ENCODE peak calls at places on chromosomes 5 and 9, in four cellular contexts. R, Y, E and G are unnamed samples.

GRCh38 chr5:20678814-20679298 is 690.9 kb upstream of the CDH18 start:
- DNase-seq in Y (no peak), R (no peak), E (peak), G (no peak)

GRCh38 chr5:3509290-3509689 is 86.3 kb upstream of the IRX1 start:
- DNase-seq in E (no peak), R (no peak), Y (no peak), G (no peak)

GRCh38 chr5:12272389-12272788 is 368.1 kb upstream of the CTNND2 start:
- DNase-seq in E (no peak), R (no peak), Y (no peak), G (no peak)

GRCh38 chr5:84715686-84716085 is 331.0 kb upstream of the EDIL3 start:
- DNase-seq in E (no peak), Y (no peak), R (no peak), G (no peak)

GRCh38 chr5:124584991-124585715 is 161.3 kb downstream of the ZNF608 start:
- DNase-seq in R (no peak), Y (no peak), E (no peak), G (no peak)

GRCh38 chr9:129415954-129416651 is 204.8 kb downstream of the C9orf50 start:
- DNase-seq in Y (no peak), R (no peak), E (no peak), G (no peak)

GRCh38 chr5:139984816-139985215 is 58.3 kb downstream of the NRG2 start:
- DNase-seq in Y (no peak), E (no peak), R (no peak), G (no peak)

GRCh38 chr5:162858770-162859169 is 578.6 kb upstream of the CCNG1 start:
- DNase-seq in E (no peak), R (no peak), Y (no peak), G (no peak)

GRCh38 chr9:130018260-130018659 is 24.7 kb downstream of the FNBP1 start:
- DNase-seq in Y (no peak), R (no peak), E (no peak), G (no peak)

GRCh38 chr5:14400085-14400484 is 181.5 kb upstream of the OTULINL start:
- DNase-seq in R (no peak), Y (no peak), E (no peak), G (no peak)

GRCh38 chr5:61313960-61314681 is 17.9 kb upstream of the ZSWIM6 start:
- DNase-seq in R (no peak), E (no peak), Y (no peak), G (no peak)

GRCh38 chr5:26700759-26701384 is 337.5 kb downstream of the CDH9 start:
- DNase-seq in R (no peak), Y (peak), E (peak), G (no peak)

GRCh38 chr5:132226516-132227234 is 978 bp downstream of the P4HA2 start:
- DNase-seq in E (no peak), R (no peak), Y (peak), G (peak)

GRCh38 chr9:73073337-73074175 is 78.1 kb upstream of the ANXA1 start:
- DNase-seq in Y (no peak), R (no peak), E (no peak), G (no peak)

GRCh38 chr9:92299116-92299515 is 5.6 kb upstream of the IARS1 start:
- DNase-seq in E (no peak), R (no peak), Y (no peak), G (no peak)

GRCh38 chr9:93501406-93501805 is 48.0 kb upstream of the FAM120AOS start:
- DNase-seq in Y (no peak), R (no peak), E (no peak), G (no peak)

GRCh38 chr5:195401-196160 is 4.3 kb downstream of the LRRC14B start:
- DNase-seq in R (no peak), Y (no peak), E (no peak), G (peak)

GRCh38 chr5:153746440-153746839 is 256.0 kb downstream of the GRIA1 start:
- DNase-seq in Y (no peak), E (no peak), R (no peak), G (no peak)

GRCh38 chr9:93116049-93116961 is 17.7 kb downstream of the NINJ1 start:
- DNase-seq in R (peak), E (no peak), Y (peak), G (peak)

GRCh38 chr9:115058684-115059315 is 59.2 kb downstream of the TNC start:
- DNase-seq in E (no peak), R (no peak), Y (no peak), G (no peak)

GRCh38 chr9:113631093-113631765 is 167.7 kb downstream of the RGS3 start:
- DNase-seq in E (no peak), Y (no peak), R (no peak), G (peak)

GRCh38 chr5:33415811-33416354 is 24.9 kb upstream of the TARS1 start:
- DNase-seq in R (no peak), E (no peak), Y (no peak), G (no peak)

GRCh38 chr9:116417464-116417863 is 263.9 kb downstream of the PAPPA start:
- DNase-seq in E (no peak), Y (no peak), R (no peak), G (no peak)

GRCh38 chr5:15214010-15214409 is 286.0 kb upstream of the FBXL7 start:
- DNase-seq in R (no peak), E (no peak), Y (no peak), G (no peak)

GRCh38 chr9:86749530-86750275 is 197.6 kb downstream of the GAS1 start:
- DNase-seq in E (no peak), Y (no peak), R (no peak), G (peak)

GRCh38 chr5:168110384-168110783 is 181.1 kb upstream of the WWC1 start:
- DNase-seq in Y (no peak), E (no peak), R (no peak), G (no peak)

GRCh38 chr9:95031711-95032461 is 285.6 kb downstream of the FANCC start:
- DNase-seq in R (no peak), Y (peak), E (no peak), G (no peak)

GRCh38 chr9:27194401-27195091 is 85.5 kb downstream of the TEK start:
- DNase-seq in R (no peak), Y (no peak), E (peak), G (no peak)

GRCh38 chr5:136311999-136312398 is 53.3 kb downstream of the TRPC7 start:
- DNase-seq in Y (no peak), E (no peak), R (no peak), G (no peak)

GRCh38 chr9:20506631-20507030 is 115.7 kb downstream of the MLLT3 start:
- DNase-seq in E (no peak), R (no peak), Y (no peak), G (no peak)

GRCh38 chr5:132204736-132205135 is 22.9 kb downstream of the P4HA2 start:
- DNase-seq in R (no peak), E (no peak), Y (peak), G (no peak)

GRCh38 chr5:178141550-178141949 is 10.7 kb downstream of the RMND5B start:
- DNase-seq in Y (no peak), R (no peak), E (no peak), G (no peak)

GRCh38 chr5:66829826-66830225 is 233.6 kb downstream of the MAST4 start:
- DNase-seq in E (no peak), R (no peak), Y (no peak), G (no peak)

GRCh38 chr5:111953351-111954127 is 196.5 kb upstream of the NREP start:
- DNase-seq in R (no peak), E (no peak), Y (no peak), G (no peak)

GRCh38 chr5:78912085-78912771 is 72.9 kb downstream of the ARSB start:
- DNase-seq in R (no peak), Y (peak), E (no peak), G (no peak)

GRCh38 chr9:127899200-127899943 is at the start of gene ST6GALNAC6:
- DNase-seq in E (peak), Y (peak), R (peak), G (peak)
- TF ChIP-seq POLR2A in E (peak), Y (peak), R (peak), G (no peak)

DNA sequence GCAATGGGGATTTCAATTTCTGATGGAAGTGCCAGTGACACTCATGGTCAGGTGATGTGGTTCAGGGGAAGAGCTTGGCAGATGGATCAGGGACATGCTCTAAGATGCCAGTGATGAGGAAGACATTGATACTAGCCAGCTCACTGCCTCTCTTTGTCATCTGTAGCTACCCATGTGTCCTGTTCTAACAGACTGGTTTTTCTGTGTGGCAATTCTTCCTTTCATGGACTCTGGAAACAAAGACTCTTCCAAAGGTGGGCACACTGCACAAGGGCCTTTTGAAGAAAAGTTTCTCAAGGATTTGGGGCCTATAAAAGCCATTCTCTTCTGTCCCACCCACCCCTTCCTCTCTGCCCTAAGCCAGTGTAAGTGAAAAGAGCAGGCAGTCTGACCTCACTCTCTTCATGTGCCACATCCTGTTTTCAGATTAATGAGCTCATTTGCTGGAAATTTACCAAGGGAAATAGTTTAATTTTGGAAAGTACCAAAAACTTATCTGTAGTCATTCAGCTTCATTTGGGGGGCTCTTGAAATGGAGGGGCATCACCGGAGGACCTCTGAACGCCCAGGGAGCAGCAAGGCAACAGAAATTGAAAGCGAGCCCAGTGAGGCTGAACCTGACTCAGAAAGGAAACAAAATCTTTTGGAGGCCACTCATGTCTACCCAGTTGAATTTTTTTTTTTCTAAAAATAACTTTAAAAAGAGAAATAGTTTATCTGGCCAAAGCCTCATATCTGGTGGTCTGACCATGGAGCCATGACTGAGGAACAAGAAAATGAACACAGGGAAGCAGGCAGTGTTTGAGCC is 4.9 kb upstream of the TRAF1 start:
- DNase-seq in R (no peak), Y (no peak), E (no peak), G (no peak)
- TF ChIP-seq POLR2A in R (no peak), Y (peak), E (no peak), G (no peak)

DNA sequence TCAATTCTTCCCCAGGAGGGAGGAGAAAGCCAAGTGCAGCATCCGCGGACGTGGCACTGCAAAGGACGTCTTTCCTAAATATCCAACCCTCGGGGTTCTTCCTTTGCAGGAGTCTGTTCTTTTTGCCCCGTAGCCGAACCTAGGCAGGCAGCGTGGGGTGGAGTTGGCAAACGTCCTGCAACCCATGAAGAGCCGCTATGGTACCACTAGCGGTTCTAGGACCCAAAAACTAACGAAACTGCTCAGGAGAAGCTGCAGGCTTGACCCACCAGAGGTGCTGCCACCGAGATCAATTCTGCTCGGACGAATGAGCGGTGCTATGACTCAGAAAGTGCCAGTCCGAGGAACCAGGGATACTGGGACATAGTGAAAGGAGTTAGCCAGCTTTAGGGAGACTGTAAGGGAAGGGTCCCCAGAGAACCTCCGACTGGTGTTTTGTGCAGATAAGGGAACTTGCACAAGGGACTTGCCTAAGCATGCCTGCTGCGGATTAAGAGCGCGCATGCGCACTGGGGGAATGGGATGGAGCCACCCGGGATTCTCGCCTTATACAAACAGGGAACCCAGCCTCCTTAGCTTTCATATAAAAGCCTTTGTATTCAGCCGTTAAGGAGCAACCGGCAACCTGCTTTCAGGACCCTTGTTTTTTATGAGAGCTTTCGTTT is 32.7 kb downstream of the ANXA2R start:
- DNase-seq in Y (peak), E (peak), R (peak), G (peak)
- TF ChIP-seq POLR2A in Y (no peak), E (peak), R (no peak), G (no peak)

GRCh38 chr9:15831384-15831783 is 278.5 kb downstream of the CCDC171 start:
- DNase-seq in E (no peak), R (no peak), Y (no peak), G (no peak)
- TF ChIP-seq POLR2A in E (no peak), R (no peak), Y (no peak), G (no peak)

DNA sequence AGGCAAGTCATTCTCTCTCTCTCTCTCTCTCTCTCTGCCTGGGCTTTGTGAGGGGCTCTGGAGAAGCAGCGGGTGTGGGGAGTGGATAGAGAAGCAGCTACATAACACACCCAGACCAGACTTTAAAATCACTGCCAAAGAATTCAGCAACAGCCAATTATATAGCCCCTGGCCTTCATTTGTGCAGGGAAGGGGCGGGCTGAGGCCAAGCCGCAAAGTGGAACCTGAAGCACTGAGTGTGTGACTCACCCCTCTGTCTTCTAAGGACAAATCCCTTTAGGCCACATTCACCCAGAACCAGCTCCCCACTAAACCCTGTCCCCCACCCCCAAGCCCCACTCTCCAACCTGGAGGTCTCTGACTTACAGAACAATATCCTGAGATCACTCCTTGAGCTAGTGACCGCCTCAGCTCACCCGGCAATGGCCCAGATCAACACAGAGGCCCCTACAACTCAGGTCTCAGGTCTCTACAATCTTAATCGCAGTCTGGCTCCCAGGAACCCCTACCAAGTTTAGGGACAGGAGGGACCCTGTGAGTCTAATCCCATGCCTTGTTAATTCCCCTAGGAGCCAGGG is 6.0 kb downstream of the B4GALT1 start:
- DNase-seq in Y (peak), E (peak), R (peak), G (peak)
- TF ChIP-seq POLR2A in Y (peak), E (no peak), R (no peak), G (no peak)

GRCh38 chr9:109383947-109384346 is 63.1 kb upstream of the EPB41L4B start:
- DNase-seq in R (no peak), Y (no peak), E (no peak), G (no peak)
- TF ChIP-seq POLR2A in R (no peak), Y (no peak), E (no peak), G (no peak)

GRCh38 chr9:97981828-97982164 is 1.3 kb upstream of the ANP32B start:
- DNase-seq in Y (no peak), E (no peak), R (no peak), G (no peak)

GRCh38 chr9:97982191-97982718 is 886 bp upstream of the ANP32B start:
- DNase-seq in R (no peak), E (no peak), Y (no peak), G (no peak)

GRCh38 chr9:97984188-97985057 is 1.3 kb downstream of the ANP32B start:
- DNase-seq in R (peak), Y (peak), E (peak), G (peak)

GRCh38 chr9:97983524-97984187 is 515 bp downstream of the ANP32B start:
- DNase-seq in Y (peak), E (peak), R (peak), G (peak)

DNA sequence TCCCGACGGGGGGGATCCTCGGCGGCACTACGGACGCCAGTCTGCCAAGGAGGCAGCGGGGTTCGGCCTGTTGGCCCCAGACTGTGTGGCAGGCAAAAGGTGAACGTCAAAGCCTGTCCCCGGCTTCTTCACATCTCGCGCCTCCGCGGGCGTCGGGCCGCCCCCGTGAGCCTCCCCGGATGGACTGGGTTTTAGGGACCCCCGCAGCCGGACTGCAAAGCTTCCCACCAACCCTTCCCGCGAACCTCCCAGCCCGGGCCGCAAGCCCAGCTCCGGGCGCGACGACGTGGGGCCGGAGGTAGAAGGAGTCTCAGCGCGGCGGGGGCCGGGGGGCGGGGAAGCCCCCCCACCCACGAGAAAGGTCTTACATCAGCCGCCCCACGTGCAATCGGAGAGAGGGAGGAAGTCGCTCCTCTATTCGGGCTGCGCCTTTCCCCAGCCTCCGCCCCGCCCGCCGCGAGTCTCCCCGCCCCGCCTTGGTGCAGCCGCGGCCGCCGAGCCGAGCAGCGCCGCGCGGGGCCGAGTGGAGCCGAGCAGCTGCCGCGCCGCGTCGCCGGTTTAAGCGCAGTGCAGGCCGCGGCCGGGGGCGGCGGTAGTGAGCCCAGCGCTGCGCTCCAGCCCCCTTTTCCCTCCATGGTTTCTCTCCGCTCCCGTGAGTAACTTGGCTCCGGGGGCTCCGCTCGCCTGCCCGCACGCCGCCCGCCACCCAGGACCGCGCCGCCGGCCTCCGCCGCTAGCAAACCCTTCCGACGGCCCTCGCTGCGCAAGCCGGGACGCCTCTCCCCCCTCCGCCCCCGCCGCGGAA is at the start of gene ANP32B:
- DNase-seq in Y (peak), R (peak), E (peak), G (peak)
- TF ChIP-seq POLR2A in Y (peak), R (peak), E (peak), G (peak)

DNA sequence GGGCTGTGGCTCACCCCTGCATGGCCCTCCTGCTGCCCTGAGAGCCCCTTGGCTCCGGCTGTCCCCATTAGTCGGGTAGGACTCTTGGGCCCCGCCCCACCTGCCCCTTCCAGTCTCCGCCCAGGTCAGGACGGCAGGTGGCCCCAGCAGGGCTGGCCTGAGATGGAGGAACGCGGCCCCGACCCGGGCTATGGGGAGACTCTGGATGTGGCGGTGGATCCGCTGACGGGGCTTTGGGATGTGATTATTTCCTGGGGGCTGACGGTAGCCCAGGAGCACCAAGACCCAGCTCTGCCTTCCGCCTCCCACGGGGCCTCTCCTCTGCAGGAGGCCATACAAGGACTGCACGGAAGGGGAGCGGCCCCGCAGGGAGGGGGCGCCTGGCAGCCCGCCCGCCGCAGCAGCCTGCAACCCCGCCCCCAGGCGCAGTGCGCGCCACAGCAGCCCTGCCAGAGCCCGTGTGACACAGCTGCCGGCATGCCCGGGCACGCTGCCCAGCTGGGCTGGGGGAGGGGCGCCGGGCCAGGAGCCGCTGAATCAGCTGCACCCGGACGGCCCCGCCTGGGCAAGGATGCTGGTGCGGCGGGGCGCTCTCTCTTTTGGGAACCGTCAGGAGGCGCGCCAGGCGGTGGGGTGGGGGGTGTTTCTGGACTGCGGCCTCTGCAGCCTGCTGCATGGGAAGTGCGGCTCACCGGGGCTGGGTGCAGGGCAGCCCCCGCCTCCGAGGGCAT is 9.2 kb downstream of the TMEM250 start:
- DNase-seq in Y (peak), R (peak), E (peak), G (peak)
- TF ChIP-seq POLR2A in Y (peak), R (peak), E (peak), G (peak)

GRCh38 chr5:154776167-154776566 is 21.0 kb downstream of the LARP1 start:
- DNase-seq in Y (no peak), E (no peak), R (no peak), G (no peak)
- TF ChIP-seq POLR2A in Y (no peak), E (no peak), R (no peak), G (no peak)